ENCODE peak calls at places on chromosomes 13 and 19, in seven cellular contexts. One of them, this sample, is unnamed. For H3K27me3, the result is how much of the 10 kb centered on the place peaks cover.

GRCh38 chr13:38141792-38142191 is 207.9 kb upstream of the UFM1 start:
- DNase-seq in Caco-2: no peak
- DNase-seq in left ventricle myocardium inferior: no peak
- DNase-seq in hepatocyte: no peak
- DNase-seq in effector memory CD4-positive, alpha-beta T cell: no peak
- DNase-seq in CD4-positive, alpha-beta memory T cell: no peak
- DNase-seq in PC-9: no peak
- DNase-seq in this sample: no peak

GRCh38 chr13:66264976-66265375 is 965.2 kb downstream of the PCDH9 start:
- DNase-seq in Caco-2: no peak
- DNase-seq in left ventricle myocardium inferior: no peak
- DNase-seq in hepatocyte: no peak
- DNase-seq in effector memory CD4-positive, alpha-beta T cell: no peak
- DNase-seq in CD4-positive, alpha-beta memory T cell: no peak
- DNase-seq in PC-9: no peak
- DNase-seq in this sample: peak

GRCh38 chr19:16871870-16872269 is 16.9 kb upstream of the F2RL3 start:
- DNase-seq in Caco-2: no peak
- DNase-seq in left ventricle myocardium inferior: no peak
- DNase-seq in hepatocyte: no peak
- DNase-seq in effector memory CD4-positive, alpha-beta T cell: no peak
- DNase-seq in CD4-positive, alpha-beta memory T cell: no peak
- DNase-seq in PC-9: no peak
- DNase-seq in this sample: no peak

GRCh38 chr13:25977216-25977615 is 74.6 kb downstream of the SHISA2 start:
- DNase-seq in Caco-2: no peak
- DNase-seq in left ventricle myocardium inferior: no peak
- DNase-seq in hepatocyte: no peak
- DNase-seq in effector memory CD4-positive, alpha-beta T cell: no peak
- DNase-seq in CD4-positive, alpha-beta memory T cell: no peak
- DNase-seq in PC-9: no peak
- DNase-seq in this sample: no peak

GRCh38 chr19:19460761-19461265 is 54.5 kb downstream of the TSSK6 start:
- DNase-seq in Caco-2: no peak
- DNase-seq in left ventricle myocardium inferior: peak
- DNase-seq in hepatocyte: no peak
- DNase-seq in effector memory CD4-positive, alpha-beta T cell: peak
- DNase-seq in CD4-positive, alpha-beta memory T cell: peak
- DNase-seq in PC-9: no peak
- DNase-seq in this sample: no peak

GRCh38 chr19:48812094-48812929 is 1.5 kb upstream of the BCAT2 start:
- DNase-seq in Caco-2: peak
- DNase-seq in left ventricle myocardium inferior: peak
- DNase-seq in hepatocyte: peak
- DNase-seq in effector memory CD4-positive, alpha-beta T cell: peak
- DNase-seq in CD4-positive, alpha-beta memory T cell: peak
- DNase-seq in PC-9: peak
- DNase-seq in this sample: peak

GRCh38 chr13:30743319-30744055 is 8.1 kb downstream of the ALOX5AP start:
- DNase-seq in Caco-2: peak
- DNase-seq in left ventricle myocardium inferior: no peak
- DNase-seq in hepatocyte: peak
- DNase-seq in effector memory CD4-positive, alpha-beta T cell: no peak
- DNase-seq in CD4-positive, alpha-beta memory T cell: no peak
- DNase-seq in PC-9: peak
- DNase-seq in this sample: no peak

GRCh38 chr19:51687791-51688664 is 5.1 kb upstream of the SPACA6 start:
- DNase-seq in Caco-2: peak
- DNase-seq in left ventricle myocardium inferior: peak
- DNase-seq in hepatocyte: peak
- DNase-seq in effector memory CD4-positive, alpha-beta T cell: no peak
- DNase-seq in CD4-positive, alpha-beta memory T cell: no peak
- DNase-seq in PC-9: peak
- DNase-seq in this sample: peak

GRCh38 chr13:29883941-29884518 is 33.6 kb upstream of the UBL3 start:
- DNase-seq in Caco-2: no peak
- DNase-seq in left ventricle myocardium inferior: no peak
- DNase-seq in hepatocyte: no peak
- DNase-seq in effector memory CD4-positive, alpha-beta T cell: no peak
- DNase-seq in CD4-positive, alpha-beta memory T cell: no peak
- DNase-seq in PC-9: no peak
- DNase-seq in this sample: no peak

GRCh38 chr19:4115050-4115817 is 8.7 kb downstream of the MAP2K2 start:
- DNase-seq in Caco-2: no peak
- DNase-seq in left ventricle myocardium inferior: peak
- DNase-seq in hepatocyte: no peak
- DNase-seq in effector memory CD4-positive, alpha-beta T cell: peak
- DNase-seq in CD4-positive, alpha-beta memory T cell: peak
- DNase-seq in PC-9: no peak
- DNase-seq in this sample: no peak

GRCh38 chr13:113033054-113033453 is 64.0 kb downstream of the MCF2L start:
- DNase-seq in Caco-2: no peak
- DNase-seq in left ventricle myocardium inferior: no peak
- DNase-seq in hepatocyte: no peak
- DNase-seq in effector memory CD4-positive, alpha-beta T cell: no peak
- DNase-seq in CD4-positive, alpha-beta memory T cell: no peak
- DNase-seq in PC-9: no peak
- DNase-seq in this sample: no peak

GRCh38 chr13:113033498-113033897 is 64.5 kb downstream of the MCF2L start:
- DNase-seq in Caco-2: no peak
- DNase-seq in left ventricle myocardium inferior: no peak
- DNase-seq in hepatocyte: no peak
- DNase-seq in effector memory CD4-positive, alpha-beta T cell: no peak
- DNase-seq in CD4-positive, alpha-beta memory T cell: no peak
- DNase-seq in PC-9: no peak
- DNase-seq in this sample: peak

GRCh38 chr13:113036401-113036800 is 67.4 kb downstream of the MCF2L start:
- DNase-seq in Caco-2: no peak
- DNase-seq in left ventricle myocardium inferior: no peak
- DNase-seq in hepatocyte: no peak
- DNase-seq in effector memory CD4-positive, alpha-beta T cell: no peak
- DNase-seq in CD4-positive, alpha-beta memory T cell: no peak
- DNase-seq in PC-9: no peak
- DNase-seq in this sample: no peak

GRCh38 chr13:113034451-113035208 is 65.6 kb downstream of the MCF2L start:
- DNase-seq in Caco-2: no peak
- DNase-seq in left ventricle myocardium inferior: no peak
- DNase-seq in hepatocyte: peak
- DNase-seq in effector memory CD4-positive, alpha-beta T cell: no peak
- DNase-seq in CD4-positive, alpha-beta memory T cell: no peak
- DNase-seq in PC-9: peak
- DNase-seq in this sample: peak

DNA sequence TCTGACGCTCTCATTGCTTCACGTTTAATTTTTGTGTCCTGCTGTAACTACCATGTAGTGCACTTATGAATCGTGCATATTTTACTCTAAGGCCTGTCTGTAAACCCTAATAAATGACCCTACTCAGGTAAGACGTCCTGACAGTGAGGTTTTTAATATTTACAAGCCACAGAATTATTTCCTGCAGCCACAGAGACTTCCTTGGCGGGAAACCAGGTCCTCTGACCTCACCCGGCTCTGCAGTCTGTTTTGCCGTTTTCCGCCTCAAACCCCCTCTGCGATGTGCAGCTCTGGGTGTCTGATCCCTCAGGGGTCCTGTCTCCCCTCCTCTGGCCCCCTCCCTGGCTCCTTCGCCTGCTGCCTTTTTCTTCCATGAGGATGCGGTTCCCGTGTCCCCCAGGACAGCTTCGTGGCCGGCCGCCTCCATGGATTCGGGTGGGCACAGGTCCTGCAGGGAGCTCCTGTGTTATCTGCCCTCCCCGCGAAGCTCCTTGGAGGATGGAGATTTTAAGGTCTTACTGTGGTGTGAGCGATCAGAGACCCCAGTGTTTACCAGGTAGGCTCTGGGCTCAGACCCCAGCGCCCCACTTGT is 66.3 kb downstream of the MCF2L start:
- DNase-seq in Caco-2: no peak
- DNase-seq in left ventricle myocardium inferior: no peak
- DNase-seq in hepatocyte: no peak
- DNase-seq in effector memory CD4-positive, alpha-beta T cell: no peak
- DNase-seq in CD4-positive, alpha-beta memory T cell: no peak
- DNase-seq in PC-9: no peak
- DNase-seq in this sample: no peak
- H3K27me3 ChIP-seq in Caco-2: under half
- H3K27me3 ChIP-seq in left ventricle myocardium inferior: under half
- H3K27me3 ChIP-seq in hepatocyte: under half
- H3K27me3 ChIP-seq in effector memory CD4-positive, alpha-beta T cell: under half
- H3K27me3 ChIP-seq in CD4-positive, alpha-beta memory T cell: under half
- H3K27me3 ChIP-seq in PC-9: under half
- H3K27me3 ChIP-seq in this sample: under half

GRCh38 chr19:44163789-44164188 is 1.1 kb upstream of the ZNF226 start:
- DNase-seq in Caco-2: no peak
- DNase-seq in left ventricle myocardium inferior: no peak
- DNase-seq in hepatocyte: no peak
- DNase-seq in effector memory CD4-positive, alpha-beta T cell: no peak
- DNase-seq in CD4-positive, alpha-beta memory T cell: no peak
- DNase-seq in PC-9: no peak
- DNase-seq in this sample: no peak
- H3K4me3 ChIP-seq in Caco-2: no peak
- H3K4me3 ChIP-seq in left ventricle myocardium inferior: no peak
- H3K4me3 ChIP-seq in hepatocyte: no peak
- H3K4me3 ChIP-seq in effector memory CD4-positive, alpha-beta T cell: no peak
- H3K4me3 ChIP-seq in CD4-positive, alpha-beta memory T cell: no peak
- H3K4me3 ChIP-seq in PC-9: peak
- H3K4me3 ChIP-seq in this sample: no peak

DNA sequence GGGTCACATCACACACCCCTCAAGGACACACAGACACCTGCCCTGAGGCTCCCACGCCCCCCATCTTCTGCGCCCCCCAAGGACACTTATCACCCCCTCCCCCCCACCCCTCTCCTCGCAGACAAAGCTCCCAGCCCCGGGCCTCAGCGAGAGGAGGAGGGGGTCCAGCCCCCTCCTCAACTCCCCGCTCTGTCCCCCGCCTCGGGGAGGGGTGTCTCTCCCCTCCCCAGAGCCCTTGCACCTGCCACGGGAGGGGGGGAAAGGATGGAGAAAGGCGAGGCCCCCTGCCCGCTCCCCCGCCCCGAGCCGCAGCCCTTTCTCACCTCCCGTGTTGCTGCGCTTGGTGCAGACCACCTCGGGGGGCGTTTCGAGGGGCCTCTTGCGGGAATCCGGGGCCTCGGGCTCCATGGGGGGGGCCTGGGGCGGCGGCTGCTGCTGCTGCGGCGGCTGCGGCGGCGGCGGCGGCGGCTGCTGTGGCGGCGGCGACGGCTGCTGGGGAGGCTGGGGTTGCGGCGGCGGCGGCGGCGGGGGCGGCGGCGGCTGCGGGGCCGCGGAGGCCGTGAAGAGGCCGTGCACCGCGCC is 630 bp downstream of the NOVA2 start:
- DNase-seq in Caco-2: no peak
- DNase-seq in left ventricle myocardium inferior: no peak
- DNase-seq in hepatocyte: peak
- DNase-seq in effector memory CD4-positive, alpha-beta T cell: no peak
- DNase-seq in CD4-positive, alpha-beta memory T cell: no peak
- DNase-seq in PC-9: no peak
- DNase-seq in this sample: no peak
- H3K27me3 ChIP-seq in Caco-2: under half
- H3K27me3 ChIP-seq in left ventricle myocardium inferior: half or more
- H3K27me3 ChIP-seq in hepatocyte: under half
- H3K27me3 ChIP-seq in effector memory CD4-positive, alpha-beta T cell: under half
- H3K27me3 ChIP-seq in CD4-positive, alpha-beta memory T cell: under half
- H3K27me3 ChIP-seq in PC-9: half or more
- H3K27me3 ChIP-seq in this sample: under half

GRCh38 chr13:97977376-97977705 is 23.9 kb downstream of the IPO5 start:
- DNase-seq in Caco-2: no peak
- DNase-seq in left ventricle myocardium inferior: no peak
- DNase-seq in hepatocyte: no peak
- DNase-seq in effector memory CD4-positive, alpha-beta T cell: no peak
- DNase-seq in CD4-positive, alpha-beta memory T cell: no peak
- DNase-seq in PC-9: no peak
- DNase-seq in this sample: no peak

GRCh38 chr13:97977982-97978381 is 24.5 kb downstream of the IPO5 start:
- DNase-seq in Caco-2: no peak
- DNase-seq in left ventricle myocardium inferior: no peak
- DNase-seq in hepatocyte: no peak
- DNase-seq in effector memory CD4-positive, alpha-beta T cell: no peak
- DNase-seq in CD4-positive, alpha-beta memory T cell: no peak
- DNase-seq in PC-9: no peak
- DNase-seq in this sample: no peak

GRCh38 chr13:97978661-97979450 is 25.4 kb downstream of the IPO5 start:
- DNase-seq in Caco-2: no peak
- DNase-seq in left ventricle myocardium inferior: no peak
- DNase-seq in hepatocyte: no peak
- DNase-seq in effector memory CD4-positive, alpha-beta T cell: no peak
- DNase-seq in CD4-positive, alpha-beta memory T cell: no peak
- DNase-seq in PC-9: no peak
- DNase-seq in this sample: no peak

GRCh38 chr13:97982286-97982685 is 28.8 kb downstream of the IPO5 start:
- DNase-seq in Caco-2: no peak
- DNase-seq in left ventricle myocardium inferior: no peak
- DNase-seq in hepatocyte: no peak
- DNase-seq in effector memory CD4-positive, alpha-beta T cell: no peak
- DNase-seq in CD4-positive, alpha-beta memory T cell: no peak
- DNase-seq in PC-9: no peak
- DNase-seq in this sample: no peak

GRCh38 chr13:97979556-97979955 is 26.1 kb downstream of the IPO5 start:
- DNase-seq in Caco-2: no peak
- DNase-seq in left ventricle myocardium inferior: no peak
- DNase-seq in hepatocyte: no peak
- DNase-seq in effector memory CD4-positive, alpha-beta T cell: no peak
- DNase-seq in CD4-positive, alpha-beta memory T cell: no peak
- DNase-seq in PC-9: no peak
- DNase-seq in this sample: no peak
- H3K4me3 ChIP-seq in Caco-2: no peak
- H3K4me3 ChIP-seq in left ventricle myocardium inferior: no peak
- H3K4me3 ChIP-seq in hepatocyte: no peak
- H3K4me3 ChIP-seq in effector memory CD4-positive, alpha-beta T cell: no peak
- H3K4me3 ChIP-seq in CD4-positive, alpha-beta memory T cell: no peak
- H3K4me3 ChIP-seq in PC-9: peak
- H3K4me3 ChIP-seq in this sample: no peak

GRCh38 chr19:38319421-38320258 is at the start of gene KCNK6:
- DNase-seq in Caco-2: no peak
- DNase-seq in left ventricle myocardium inferior: peak
- DNase-seq in hepatocyte: peak
- DNase-seq in effector memory CD4-positive, alpha-beta T cell: peak
- DNase-seq in CD4-positive, alpha-beta memory T cell: peak
- DNase-seq in PC-9: no peak
- DNase-seq in this sample: no peak
- H3K27me3 ChIP-seq in Caco-2: under half
- H3K27me3 ChIP-seq in left ventricle myocardium inferior: under half
- H3K27me3 ChIP-seq in hepatocyte: under half
- H3K27me3 ChIP-seq in effector memory CD4-positive, alpha-beta T cell: under half
- H3K27me3 ChIP-seq in CD4-positive, alpha-beta memory T cell: under half
- H3K27me3 ChIP-seq in PC-9: under half
- H3K27me3 ChIP-seq in this sample: under half

GRCh38 chr19:55173717-55174409 is 6.2 kb downstream of the SYT5 start:
- DNase-seq in Caco-2: peak
- DNase-seq in left ventricle myocardium inferior: peak
- DNase-seq in hepatocyte: peak
- DNase-seq in effector memory CD4-positive, alpha-beta T cell: peak
- DNase-seq in CD4-positive, alpha-beta memory T cell: no peak
- DNase-seq in PC-9: peak
- DNase-seq in this sample: peak
- H3K4me3 ChIP-seq in Caco-2: peak
- H3K4me3 ChIP-seq in left ventricle myocardium inferior: peak
- H3K4me3 ChIP-seq in hepatocyte: peak
- H3K4me3 ChIP-seq in effector memory CD4-positive, alpha-beta T cell: peak
- H3K4me3 ChIP-seq in CD4-positive, alpha-beta memory T cell: no peak
- H3K4me3 ChIP-seq in PC-9: peak
- H3K4me3 ChIP-seq in this sample: peak